ENCODE peak calls at places on chromosomes 2 and 18, in seven cellular contexts. R is H1, U is K562, Q is SK-N-SH, N is HepG2, G is GM12878, L is HCT116. H is an unnamed sample.

GRCh38 chr2:19936203-19936602 is 34.4 kb upstream of the TTC32 start:
- DNase-seq in U (no peak), N (peak; percentile 39), R (no peak), L (no peak), G (no peak), Q (no peak), H (peak; percentile 75)

GRCh38 chr2:70890469-70891065 is 45.1 kb upstream of the ATP6V1B1 start:
- DNase-seq in G (no peak), U (no peak), Q (no peak), R (no peak), N (no peak), L (no peak), H (no peak)

GRCh38 chr2:219209818-219210571 is 3.4 kb downstream of the ZFAND2B start:
- DNase-seq in G (no peak), N (no peak), L (no peak), U (no peak), Q (no peak), R (no peak), H (no peak)

GRCh38 chr2:206045251-206045650 is 40.7 kb downstream of the INO80D start:
- DNase-seq in U (no peak), N (no peak), Q (no peak), L (no peak), R (no peak), G (no peak), H (no peak)

GRCh38 chr2:37344453-37345361 is at the start of gene QPCT:
- DNase-seq in Q (peak; percentile 88), U (peak; percentile 13), L (no peak), N (no peak), G (no peak), R (no peak), H (peak; percentile 56)

GRCh38 chr18:27214831-27215230 is 29.7 kb upstream of the CHST9 start:
- DNase-seq in N (no peak), G (no peak), U (no peak), R (no peak), L (no peak), Q (no peak), H (no peak)

GRCh38 chr2:70403267-70404053 is 101.6 kb upstream of the FAM136A start:
- DNase-seq in R (no peak), L (no peak), N (peak; percentile 42), Q (no peak), U (peak; percentile 38), G (no peak), H (no peak)

GRCh38 chr18:53944721-53945120 is 279.7 kb downstream of the MBD2 start:
- DNase-seq in G (no peak), L (no peak), Q (no peak), N (no peak), R (peak; percentile 63), U (peak; percentile 1), H (peak; percentile 48)

GRCh38 chr2:175621847-175622246 is 380.2 kb downstream of the LNPK start:
- DNase-seq in N (no peak), L (peak; percentile 12), Q (no peak), R (no peak), U (peak; percentile 20), G (no peak), H (no peak)

GRCh38 chr18:37249895-37250618 is 315.5 kb downstream of the CELF4 start:
- DNase-seq in U (no peak), L (no peak), Q (no peak), G (no peak), N (no peak), R (no peak), H (no peak)

GRCh38 chr2:124301915-124302314 is 276.8 kb downstream of the CNTNAP5 start:
- DNase-seq in U (no peak), L (no peak), R (no peak), G (no peak), N (no peak), Q (no peak), H (no peak)

GRCh38 chr2:67564076-67564475 is 166.9 kb downstream of the ETAA1 start:
- DNase-seq in L (no peak), G (no peak), Q (no peak), N (no peak), R (no peak), U (no peak), H (no peak)

GRCh38 chr2:95271381-95271971 is 2.8 kb upstream of the PROM2 start:
- DNase-seq in R (peak; percentile 22), N (no peak), L (no peak), U (no peak), G (no peak), Q (no peak), H (no peak)

GRCh38 chr2:54999182-54999581 is 51.1 kb downstream of the RTN4 start:
- DNase-seq in N (no peak), G (no peak), L (no peak), R (no peak), Q (no peak), U (peak; percentile 48), H (no peak)

GRCh38 chr2:54040685-54041084 is 69.9 kb upstream of the PSME4 start:
- DNase-seq in U (no peak), N (no peak), R (no peak), G (no peak), L (no peak), Q (no peak), H (no peak)

GRCh38 chr2:174977364-174977763 is 27.8 kb downstream of the CHN1 start:
- DNase-seq in G (no peak), N (no peak), Q (no peak), R (no peak), U (no peak), L (no peak), H (no peak)

GRCh38 chr2:148969585-148970180 is 68.8 kb upstream of the LYPD6B start:
- DNase-seq in Q (peak; percentile 59), R (no peak), U (no peak), L (no peak), N (no peak), G (no peak), H (no peak)

GRCh38 chr2:166184789-166185188 is 57.0 kb upstream of the SCN1A start:
- DNase-seq in U (no peak), Q (no peak), N (no peak), L (no peak), G (no peak), R (no peak), H (no peak)

GRCh38 chr18:48824231-48824970 is 126.4 kb downstream of the SMAD7 start:
- DNase-seq in N (no peak), G (no peak), R (peak; percentile 22), L (no peak), Q (no peak), U (no peak), H (no peak)

GRCh38 chr2:96890726-96891385 is 21.0 kb upstream of the SEMA4C start:
- DNase-seq in U (peak; percentile 51), R (no peak), G (no peak), Q (peak; percentile 68), L (no peak), N (no peak), H (no peak)

GRCh38 chr2:60530660-60531276 is 22.7 kb downstream of the BCL11A start:
- DNase-seq in G (no peak), Q (peak; percentile 72), R (peak; percentile 46), U (peak; percentile 64), N (peak; percentile 84), L (no peak), H (no peak)

GRCh38 chr2:14815201-14815600 is 182.7 kb downstream of the LRATD1 start:
- DNase-seq in L (no peak), Q (no peak), U (no peak), N (no peak), G (no peak), R (no peak), H (no peak)

GRCh38 chr2:71935291-71935848 is 212.3 kb downstream of the CYP26B1 start:
- DNase-seq in L (no peak), U (no peak), R (peak; percentile 23), Q (peak; percentile 1), G (no peak), N (no peak), H (no peak)

GRCh38 chr2:207143474-207144190 is 22.1 kb downstream of the KLF7 start:
- DNase-seq in N (no peak), R (peak; percentile 49), G (no peak), U (no peak), Q (no peak), L (no peak), H (no peak)

GRCh38 chr18:6058941-6059340 is 163.6 kb upstream of the TMEM200C start:
- DNase-seq in N (peak; percentile 9), Q (no peak), L (no peak), G (no peak), U (no peak), R (no peak), H (no peak)

GRCh38 chr2:43484323-43484930 is 111.4 kb downstream of the THADA start:
- DNase-seq in Q (peak; percentile 48), G (no peak), N (peak; percentile 85), R (no peak), L (peak; percentile 73), U (peak; percentile 81), H (no peak)
- TF ChIP-seq JUND in Q (no peak), G (no peak), N (no peak), R (no peak), L (no peak), U (no peak), H (no peak)

GRCh38 chr2:190679813-190680591 is 31.1 kb downstream of the NAB1 start:
- DNase-seq in R (peak; percentile 79), N (peak; percentile 28), G (peak; percentile 54), Q (peak; percentile 42), U (peak; percentile 70), L (peak; percentile 16), H (peak; percentile 82)
- TF ChIP-seq JUND in R (no peak), N (no peak), G (no peak), Q (no peak), U (no peak), L (no peak), H (no peak)

DNA sequence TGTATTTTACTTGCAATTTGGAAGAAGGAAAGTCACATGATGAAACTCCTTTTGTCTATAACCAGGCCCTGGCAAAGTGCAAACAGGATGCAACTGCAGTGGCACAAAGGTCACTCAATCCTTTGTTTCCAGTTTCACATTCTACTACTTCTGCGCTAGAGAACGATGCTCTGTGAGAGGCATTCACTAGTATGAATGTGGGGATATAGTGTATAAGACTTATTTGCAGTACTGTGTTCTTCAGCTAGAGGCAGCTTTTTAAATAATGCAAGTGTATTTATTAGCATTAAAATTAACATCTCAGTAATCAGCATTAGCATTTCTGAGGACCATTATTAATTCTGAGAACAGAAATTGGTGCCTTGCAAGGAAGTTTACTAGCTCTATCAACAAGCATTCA is 68.9 kb downstream of the PRPF40A start:
- DNase-seq in N (peak; percentile 74), L (no peak), G (no peak), U (no peak), R (no peak), Q (no peak), H (no peak)
- TF ChIP-seq JUND in N (no peak), L (no peak), G (no peak), U (no peak), R (no peak), Q (no peak), H (no peak)

DNA sequence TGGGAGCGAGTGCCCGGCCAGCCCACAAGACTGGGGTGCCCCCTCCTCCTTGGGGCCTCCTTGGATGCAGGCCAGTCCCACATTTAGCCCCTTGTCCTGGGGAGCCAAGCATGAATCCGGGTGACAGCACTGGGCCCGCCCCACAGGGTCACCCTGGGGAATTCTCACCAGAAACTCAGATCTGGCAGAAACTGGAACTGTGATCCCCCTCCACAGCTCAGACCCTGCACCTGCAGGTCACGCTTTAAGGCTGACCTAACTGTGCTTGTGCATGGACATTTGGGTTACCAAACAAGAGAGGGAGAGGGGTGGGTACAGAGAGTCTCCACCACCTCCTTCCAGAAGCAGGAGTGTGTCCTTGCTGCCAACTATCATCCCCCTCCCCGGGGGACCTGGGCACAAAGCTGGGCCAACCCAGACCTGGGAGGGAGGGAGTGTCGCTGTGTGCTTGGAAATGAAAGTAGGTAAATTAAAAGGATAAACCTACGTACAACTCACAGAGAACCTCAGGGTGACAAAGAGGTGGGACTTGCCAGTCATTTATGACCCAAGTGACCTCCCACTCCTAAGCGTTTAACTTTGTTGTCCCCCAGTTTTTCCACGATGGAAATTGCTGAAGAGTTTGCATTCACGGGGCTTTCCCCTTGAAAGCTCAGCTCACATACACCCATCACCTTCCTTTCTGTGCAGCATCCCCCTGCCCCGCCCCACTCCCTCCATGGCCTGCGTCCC is 9.1 kb downstream of the ITM2C start:
- DNase-seq in N (no peak), G (peak; percentile 74), L (no peak), Q (no peak), R (peak; percentile 41), U (no peak), H (no peak)
- TF ChIP-seq JUND in N (no peak), G (no peak), L (no peak), Q (no peak), R (no peak), U (no peak), H (no peak)